ENCODE peak calls at places on chromosomes 13 and 19, in seven cellular contexts. One of them, this sample, is unnamed.

GRCh38 chr13:111875922-111876321 is 191.0 kb upstream of the SOX1 start:
- DNase-seq in neuronal stem cell: no peak
- DNase-seq in mesenchymal stem cell: no peak
- DNase-seq in trophoblast cell: no peak
- DNase-seq in IMR-90: no peak
- DNase-seq in mesendoderm: no peak
- DNase-seq in H1: no peak
- DNase-seq in this sample: no peak

GRCh38 chr13:33150146-33150545 is 133.9 kb downstream of the KL start:
- DNase-seq in H1: no peak
- DNase-seq in neuronal stem cell: no peak
- DNase-seq in IMR-90: peak; percentile 60
- DNase-seq in trophoblast cell: no peak
- DNase-seq in mesendoderm: no peak
- DNase-seq in mesenchymal stem cell: peak; percentile 56
- DNase-seq in this sample: no peak

GRCh38 chr19:53553865-53554791 is 16.2 kb downstream of the ZNF331 start:
- DNase-seq in mesenchymal stem cell: no peak
- DNase-seq in neuronal stem cell: no peak
- DNase-seq in H1: no peak
- DNase-seq in trophoblast cell: peak; percentile 66
- DNase-seq in IMR-90: peak; percentile 93
- DNase-seq in mesendoderm: no peak
- DNase-seq in this sample: no peak

GRCh38 chr19:5624154-5624663 is 1.3 kb downstream of the SAFB start:
- DNase-seq in mesenchymal stem cell: peak; percentile 64
- DNase-seq in H1: no peak
- DNase-seq in IMR-90: peak; percentile 61
- DNase-seq in mesendoderm: peak; percentile 25
- DNase-seq in neuronal stem cell: no peak
- DNase-seq in trophoblast cell: no peak
- DNase-seq in this sample: no peak

GRCh38 chr13:98476538-98476966 is 100.4 kb downstream of the STK24 start:
- DNase-seq in IMR-90: peak; percentile 92
- DNase-seq in trophoblast cell: no peak
- DNase-seq in mesendoderm: peak; percentile 80
- DNase-seq in H1: no peak
- DNase-seq in neuronal stem cell: no peak
- DNase-seq in mesenchymal stem cell: peak; percentile 98
- DNase-seq in this sample: peak; percentile 77

GRCh38 chr19:51873097-51873496 is 14.7 kb downstream of the ZNF577 start:
- DNase-seq in H1: no peak
- DNase-seq in mesendoderm: peak; percentile 39
- DNase-seq in neuronal stem cell: no peak
- DNase-seq in IMR-90: no peak
- DNase-seq in mesenchymal stem cell: no peak
- DNase-seq in trophoblast cell: no peak
- DNase-seq in this sample: no peak

GRCh38 chr13:20461481-20461859 is 64.2 kb downstream of the CRYL1 start:
- DNase-seq in mesendoderm: peak; percentile 46
- DNase-seq in mesenchymal stem cell: peak; percentile 62
- DNase-seq in neuronal stem cell: no peak
- DNase-seq in IMR-90: peak; percentile 49
- DNase-seq in trophoblast cell: peak; percentile 3
- DNase-seq in H1: no peak
- DNase-seq in this sample: no peak

GRCh38 chr13:23428183-23428528 is 5.3 kb downstream of the SACS start:
- DNase-seq in neuronal stem cell: no peak
- DNase-seq in trophoblast cell: peak; percentile 9
- DNase-seq in mesendoderm: no peak
- DNase-seq in mesenchymal stem cell: peak; percentile 40
- DNase-seq in IMR-90: peak; percentile 65
- DNase-seq in H1: no peak
- DNase-seq in this sample: no peak

GRCh38 chr13:109243311-109243951 is 543.0 kb downstream of the IRS2 start:
- DNase-seq in mesenchymal stem cell: peak; percentile 92
- DNase-seq in H1: no peak
- DNase-seq in trophoblast cell: peak; percentile 86
- DNase-seq in mesendoderm: peak; percentile 84
- DNase-seq in neuronal stem cell: no peak
- DNase-seq in IMR-90: peak; percentile 91
- DNase-seq in this sample: no peak

GRCh38 chr13:108102771-108103170 is 112.6 kb downstream of the LIG4 start:
- DNase-seq in mesenchymal stem cell: no peak
- DNase-seq in mesendoderm: no peak
- DNase-seq in H1: no peak
- DNase-seq in neuronal stem cell: no peak
- DNase-seq in IMR-90: no peak
- DNase-seq in trophoblast cell: peak; percentile 15
- DNase-seq in this sample: no peak

GRCh38 chr13:70960841-70961443 is 852.7 kb upstream of the KLHL1 start:
- DNase-seq in mesendoderm: peak; percentile 27
- DNase-seq in H1: no peak
- DNase-seq in neuronal stem cell: peak; percentile 29
- DNase-seq in IMR-90: peak; percentile 13
- DNase-seq in mesenchymal stem cell: peak; percentile 50
- DNase-seq in trophoblast cell: peak; percentile 62
- DNase-seq in this sample: no peak

GRCh38 chr13:26616126-26616525 is 58.6 kb downstream of the WASF3 start:
- DNase-seq in trophoblast cell: no peak
- DNase-seq in mesendoderm: no peak
- DNase-seq in neuronal stem cell: no peak
- DNase-seq in IMR-90: peak; percentile 72
- DNase-seq in mesenchymal stem cell: peak; percentile 12
- DNase-seq in H1: no peak
- DNase-seq in this sample: no peak

GRCh38 chr13:85419611-85420010 is 379.6 kb downstream of the SLITRK6 start:
- DNase-seq in mesenchymal stem cell: no peak
- DNase-seq in H1: no peak
- DNase-seq in IMR-90: no peak
- DNase-seq in trophoblast cell: no peak
- DNase-seq in mesendoderm: no peak
- DNase-seq in neuronal stem cell: no peak
- DNase-seq in this sample: no peak

GRCh38 chr13:110944121-110944967 is 29.5 kb upstream of the ANKRD10 start:
- DNase-seq in mesendoderm: peak; percentile 65
- DNase-seq in IMR-90: peak; percentile 69
- DNase-seq in neuronal stem cell: no peak
- DNase-seq in H1: no peak
- DNase-seq in mesenchymal stem cell: peak; percentile 75
- DNase-seq in trophoblast cell: peak; percentile 77
- DNase-seq in this sample: peak; percentile 57

GRCh38 chr13:43433691-43434121 is 353.1 kb downstream of the ENOX1 start:
- DNase-seq in mesenchymal stem cell: no peak
- DNase-seq in H1: no peak
- DNase-seq in mesendoderm: no peak
- DNase-seq in IMR-90: no peak
- DNase-seq in neuronal stem cell: no peak
- DNase-seq in trophoblast cell: peak; percentile 88
- DNase-seq in this sample: no peak

GRCh38 chr13:27283906-27284523 is 13.4 kb downstream of the RASL11A start:
- DNase-seq in trophoblast cell: no peak
- DNase-seq in mesendoderm: no peak
- DNase-seq in neuronal stem cell: no peak
- DNase-seq in H1: no peak
- DNase-seq in mesenchymal stem cell: no peak
- DNase-seq in IMR-90: no peak
- DNase-seq in this sample: peak; percentile 19

GRCh38 chr19:47509973-47510372 is 4.9 kb downstream of the NAPA start:
- DNase-seq in H1: no peak
- DNase-seq in mesendoderm: no peak
- DNase-seq in trophoblast cell: no peak
- DNase-seq in neuronal stem cell: no peak
- DNase-seq in mesenchymal stem cell: no peak
- DNase-seq in IMR-90: no peak
- DNase-seq in this sample: no peak

GRCh38 chr19:13887039-13887438 is 10.1 kb downstream of the NANOS3 start:
- DNase-seq in IMR-90: no peak
- DNase-seq in neuronal stem cell: no peak
- DNase-seq in trophoblast cell: no peak
- DNase-seq in H1: no peak
- DNase-seq in mesenchymal stem cell: no peak
- DNase-seq in mesendoderm: no peak
- DNase-seq in this sample: no peak

GRCh38 chr13:110924639-110924934 is 9.7 kb upstream of the ANKRD10 start:
- DNase-seq in neuronal stem cell: no peak
- DNase-seq in mesenchymal stem cell: no peak
- DNase-seq in H1: no peak
- DNase-seq in mesendoderm: no peak
- DNase-seq in trophoblast cell: no peak
- DNase-seq in IMR-90: no peak
- DNase-seq in this sample: peak; percentile 19

GRCh38 chr13:74243637-74244526 is 109.7 kb upstream of the KLF12 start:
- DNase-seq in neuronal stem cell: no peak
- DNase-seq in trophoblast cell: no peak
- DNase-seq in IMR-90: peak; percentile 76
- DNase-seq in mesendoderm: no peak
- DNase-seq in H1: no peak
- DNase-seq in mesenchymal stem cell: peak; percentile 15
- DNase-seq in this sample: no peak

GRCh38 chr13:110447058-110447511 is 114.4 kb downstream of the RAB20 start:
- DNase-seq in mesenchymal stem cell: peak; percentile 50
- DNase-seq in IMR-90: peak; percentile 35
- DNase-seq in neuronal stem cell: no peak
- DNase-seq in H1: no peak
- DNase-seq in mesendoderm: peak; percentile 47
- DNase-seq in trophoblast cell: peak; percentile 42
- DNase-seq in this sample: no peak

GRCh38 chr13:24747248-24748151 is 16.5 kb upstream of the RNF17 start:
- DNase-seq in IMR-90: no peak
- DNase-seq in trophoblast cell: peak; percentile 11
- DNase-seq in neuronal stem cell: peak; percentile 17
- DNase-seq in mesendoderm: peak; percentile 36
- DNase-seq in mesenchymal stem cell: peak; percentile 35
- DNase-seq in H1: no peak
- DNase-seq in this sample: peak; percentile 52

GRCh38 chr19:52742516-52742915 is 7.7 kb upstream of the ZNF611 start:
- DNase-seq in neuronal stem cell: no peak
- DNase-seq in IMR-90: no peak
- DNase-seq in H1: no peak
- DNase-seq in mesendoderm: no peak
- DNase-seq in trophoblast cell: peak; percentile 84
- DNase-seq in mesenchymal stem cell: no peak
- DNase-seq in this sample: no peak

GRCh38 chr19:29478578-29479565 is 46.9 kb upstream of the VSTM2B start:
- DNase-seq in trophoblast cell: peak; percentile 28
- DNase-seq in H1: peak; percentile 69
- DNase-seq in neuronal stem cell: peak; percentile 43
- DNase-seq in IMR-90: no peak
- DNase-seq in mesendoderm: peak; percentile 85
- DNase-seq in mesenchymal stem cell: no peak
- DNase-seq in this sample: peak; percentile 90

GRCh38 chr13:80529734-80530133 is 188.8 kb upstream of the SPRY2 start:
- DNase-seq in mesenchymal stem cell: no peak
- DNase-seq in mesendoderm: no peak
- DNase-seq in neuronal stem cell: no peak
- DNase-seq in IMR-90: no peak
- DNase-seq in H1: no peak
- DNase-seq in trophoblast cell: no peak
- DNase-seq in this sample: no peak

GRCh38 chr19:9498183-9498902 is at the start of gene ZNF560:
- DNase-seq in neuronal stem cell: no peak
- DNase-seq in mesendoderm: no peak
- DNase-seq in trophoblast cell: no peak
- DNase-seq in H1: no peak
- DNase-seq in mesenchymal stem cell: no peak
- DNase-seq in IMR-90: peak; percentile 12
- DNase-seq in this sample: peak; percentile 28

GRCh38 chr19:9494096-9494495 is 4.3 kb downstream of the ZNF560 start:
- DNase-seq in IMR-90: no peak
- DNase-seq in mesendoderm: no peak
- DNase-seq in trophoblast cell: no peak
- DNase-seq in H1: no peak
- DNase-seq in mesenchymal stem cell: no peak
- DNase-seq in neuronal stem cell: no peak
- DNase-seq in this sample: no peak
- H4K8ac ChIP-seq in IMR-90: no peak overlapping the region
- H4K8ac ChIP-seq in mesendoderm: no peak overlapping the region
- H4K8ac ChIP-seq in trophoblast cell: no peak overlapping the region
- H4K8ac ChIP-seq in H1: no peak overlapping the region
- H4K8ac ChIP-seq in mesenchymal stem cell: no peak overlapping the region
- H4K8ac ChIP-seq in neuronal stem cell: no peak overlapping the region
- H4K8ac ChIP-seq in this sample: no peak overlapping the region

DNA sequence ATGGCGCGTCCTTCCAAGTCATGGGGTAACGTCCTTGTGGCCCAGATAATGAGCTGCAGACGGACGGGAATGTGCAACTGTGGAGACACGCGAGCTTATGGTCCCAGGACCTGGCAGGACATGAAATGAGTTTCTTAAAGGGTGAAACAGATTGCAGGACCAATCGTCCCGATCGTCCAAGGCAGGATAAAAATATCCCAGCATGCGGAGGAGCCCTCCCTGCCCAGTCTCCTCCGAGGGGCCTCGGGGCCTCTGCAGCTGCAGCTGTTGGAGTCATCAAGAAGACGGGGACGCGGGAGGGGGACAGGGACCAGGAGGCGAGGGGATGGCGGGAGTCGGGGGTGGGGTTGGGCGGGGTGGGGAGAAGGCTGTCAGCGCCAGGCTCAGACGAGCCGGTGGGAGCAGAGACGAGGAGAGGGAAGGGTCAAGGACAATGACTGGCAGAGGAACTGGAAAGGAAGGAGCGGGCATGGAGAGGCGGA is 14.4 kb upstream of the GARIN5A start:
- DNase-seq in mesendoderm: no peak
- DNase-seq in mesenchymal stem cell: no peak
- DNase-seq in H1: no peak
- DNase-seq in trophoblast cell: no peak
- DNase-seq in IMR-90: no peak
- DNase-seq in neuronal stem cell: no peak
- DNase-seq in this sample: peak; percentile 25
- H4K8ac ChIP-seq in mesendoderm: no peak overlapping the region
- H4K8ac ChIP-seq in mesenchymal stem cell: no peak overlapping the region
- H4K8ac ChIP-seq in H1: no peak overlapping the region
- H4K8ac ChIP-seq in trophoblast cell: no peak overlapping the region
- H4K8ac ChIP-seq in IMR-90: no peak overlapping the region
- H4K8ac ChIP-seq in neuronal stem cell: no peak overlapping the region
- H4K8ac ChIP-seq in this sample: no peak overlapping the region

DNA sequence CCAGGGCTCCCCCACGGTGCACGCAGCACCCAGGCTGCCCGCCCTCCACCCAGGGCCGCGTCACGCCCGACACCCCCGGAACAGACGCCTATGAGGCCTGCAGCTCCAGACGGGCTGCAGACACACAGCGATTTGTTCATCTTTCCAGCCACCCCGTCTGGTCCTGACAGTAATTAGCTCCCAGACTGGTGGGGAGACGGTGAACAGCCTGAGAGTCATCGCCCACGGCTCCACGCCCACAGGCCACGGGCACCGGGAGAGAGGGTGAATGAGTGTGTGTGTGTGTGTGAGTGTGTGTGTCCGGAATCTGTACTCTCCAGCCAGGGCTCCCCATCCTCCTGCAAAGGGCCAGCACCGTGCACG is 18.1 kb downstream of the GADD45B start:
- DNase-seq in H1: no peak
- DNase-seq in mesendoderm: no peak
- DNase-seq in neuronal stem cell: no peak
- DNase-seq in trophoblast cell: no peak
- DNase-seq in IMR-90: peak; percentile 65
- DNase-seq in mesenchymal stem cell: peak; percentile 86
- DNase-seq in this sample: no peak
- H4K8ac ChIP-seq in H1: no peak overlapping the region
- H4K8ac ChIP-seq in mesendoderm: no peak overlapping the region
- H4K8ac ChIP-seq in neuronal stem cell: peak overlapping the region; percentile 94
- H4K8ac ChIP-seq in trophoblast cell: peak overlapping the region; percentile 36
- H4K8ac ChIP-seq in IMR-90: peak overlapping the region; percentile 61
- H4K8ac ChIP-seq in mesenchymal stem cell: peak overlapping the region; percentile 77
- H4K8ac ChIP-seq in this sample: no peak overlapping the region

GRCh38 chr13:104357174-104357573 is 1291.0 kb upstream of the SLC10A2 start:
- DNase-seq in mesenchymal stem cell: no peak
- DNase-seq in IMR-90: no peak
- DNase-seq in trophoblast cell: peak; percentile 43
- DNase-seq in neuronal stem cell: no peak
- DNase-seq in mesendoderm: peak; percentile 38
- DNase-seq in H1: no peak
- DNase-seq in this sample: no peak
- H4K8ac ChIP-seq in mesenchymal stem cell: no peak overlapping the region
- H4K8ac ChIP-seq in IMR-90: no peak overlapping the region
- H4K8ac ChIP-seq in trophoblast cell: no peak overlapping the region
- H4K8ac ChIP-seq in neuronal stem cell: no peak overlapping the region
- H4K8ac ChIP-seq in mesendoderm: no peak overlapping the region
- H4K8ac ChIP-seq in H1: no peak overlapping the region
- H4K8ac ChIP-seq in this sample: no peak overlapping the region

This sample was measured in H9.